ENCODE peak calls at places on chromosomes 3 and 15, in six cellular contexts. U is left lung, F is thyroid gland, S is HCT116, O is hepatocyte, C is AG10803. P is an unnamed sample.
A peak's percentile ranks its signal among the peaks of the same experiment; 100 is the strongest.

GRCh38 chr3:102206506-102207145 is 228.2 kb upstream of the ZPLD1 start:
- DNase-seq in U (peak; percentile 88), C (peak; percentile 95), F (peak; percentile 97), S (no peak), O (peak; percentile 26), P (peak; percentile 91)

GRCh38 chr15:71328453-71328852 is 213.2 kb downstream of the THSD4 start:
- DNase-seq in S (no peak), U (no peak), O (peak; percentile 36), C (no peak), F (no peak), P (peak; percentile 20)

GRCh38 chr3:124669470-124669869 is 60.8 kb upstream of the UMPS start:
- DNase-seq in C (peak; percentile 61), F (no peak), U (no peak), O (no peak), S (no peak), P (no peak)

GRCh38 chr3:174951023-174951422 is 91.9 kb downstream of the NAALADL2 start:
- DNase-seq in S (peak; percentile 33), F (no peak), C (peak; percentile 56), U (no peak), O (no peak), P (peak; percentile 94)

GRCh38 chr15:88487176-88487795 is 19.8 kb downstream of the MRPS11 start:
- DNase-seq in O (no peak), F (no peak), S (no peak), U (no peak), C (peak; percentile 68), P (no peak)

GRCh38 chr3:57709559-57709958 is 16.7 kb upstream of the DENND6A start:
- DNase-seq in F (no peak), U (no peak), S (no peak), O (no peak), C (no peak), P (no peak)

GRCh38 chr3:171748341-171748918 is 61.9 kb downstream of the PLD1 start:
- DNase-seq in O (no peak), S (no peak), U (no peak), F (no peak), C (peak; percentile 11), P (peak; percentile 84)

GRCh38 chr3:123757281-123757940 is 126.7 kb downstream of the MYLK start:
- DNase-seq in C (peak; percentile 70), S (no peak), O (no peak), F (no peak), U (peak; percentile 76), P (peak; percentile 14)

GRCh38 chr3:5709704-5710103 is 522.2 kb downstream of the EDEM1 start:
- DNase-seq in F (no peak), O (no peak), C (no peak), S (no peak), U (no peak), P (no peak)

GRCh38 chr3:138082992-138083386 is 32.4 kb downstream of the DZIP1L start:
- DNase-seq in U (no peak), C (no peak), F (no peak), S (no peak), O (no peak), P (peak; percentile 73)

GRCh38 chr3:94928921-94929320 is 866.1 kb downstream of the NSUN3 start:
- DNase-seq in F (no peak), S (no peak), O (peak; percentile 70), U (no peak), C (no peak), P (peak; percentile 64)

GRCh38 chr3:126654571-126655393 is at the start of gene TXNRD3:
- DNase-seq in C (peak; percentile 65), S (peak; percentile 42), F (peak; percentile 92), U (peak; percentile 86), O (peak; percentile 87), P (peak; percentile 62)
- TF ChIP-seq CTCF in C (no peak), S (no peak), F (peak; percentile 25), U (no peak), O (no peak), P (no peak)

DNA sequence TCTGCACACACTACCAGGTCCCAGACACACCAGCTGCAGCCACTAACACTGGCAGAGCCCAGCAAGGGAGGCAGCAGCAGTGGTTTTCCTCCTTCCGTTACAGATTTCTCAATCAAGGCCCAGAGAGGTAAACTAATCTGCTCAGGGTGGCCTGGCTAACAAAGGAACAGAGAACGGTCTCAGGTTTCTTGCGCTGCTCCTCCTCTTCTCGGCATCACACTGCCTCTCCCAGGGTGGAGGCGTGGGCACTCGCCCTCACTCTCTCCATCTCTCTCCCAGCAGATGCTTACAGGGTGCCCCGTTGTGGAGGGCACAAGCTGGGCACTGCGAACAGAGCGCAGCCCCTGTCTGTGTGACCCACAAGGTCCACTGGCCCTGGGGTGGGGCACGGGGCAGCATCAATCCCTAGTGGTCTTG is 228.7 kb downstream of the VPS13C start:
- DNase-seq in S (no peak), F (no peak), C (no peak), U (no peak), O (no peak), P (no peak)
- H3K4me3 ChIP-seq in S (no peak overlapping the region), F (no peak overlapping the region), C (no peak overlapping the region), U (no peak overlapping the region), O (no peak overlapping the region), P (no peak overlapping the region)

GRCh38 chr3:188205992-188206416 is 52.0 kb downstream of the LPP start:
- DNase-seq in S (peak; percentile 3), U (no peak), O (peak; percentile 47), C (no peak), F (no peak), P (no peak)
- TF ChIP-seq CTCF in S (peak; percentile 54), U (no peak), O (peak; percentile 26), C (no peak), F (no peak), P (peak; percentile 42)

GRCh38 chr3:121072128-121072527 is 164.1 kb downstream of the STXBP5L start:
- DNase-seq in O (no peak), U (no peak), S (no peak), F (peak; percentile 55), C (no peak), P (no peak)

GRCh38 chr3:121075191-121075590 is 167.2 kb downstream of the STXBP5L start:
- DNase-seq in F (peak; percentile 64), C (no peak), U (no peak), S (no peak), O (no peak), P (no peak)

GRCh38 chr3:121073011-121073410 is 165.0 kb downstream of the STXBP5L start:
- DNase-seq in S (no peak), O (no peak), F (no peak), U (no peak), C (no peak), P (no peak)
- H3K4me3 ChIP-seq in S (no peak overlapping the region), O (no peak overlapping the region), F (no peak overlapping the region), U (no peak overlapping the region), C (no peak overlapping the region), P (no peak overlapping the region)

P was measured in choroid plexus epithelial cell.